ENCODE peak calls at places on chromosomes 2 and 18, in five cellular contexts. R is IMR-90; E is bronchial epithelial cell; S is activated CD8-positive, alpha-beta T cell treated with anti-CD3 and anti-CD28 coated beads for 36 hours; W is tibial artery. C is an unnamed sample.
A peak's percentile ranks its signal among the peaks of the same experiment; 100 is the strongest.

GRCh38 chr2:43078301-43078700 is 148.1 kb downstream of the ZFP36L2 start:
- DNase-seq in R (no peak), E (no peak), S (no peak), W (no peak), C (no peak)

GRCh38 chr2:237097911-237098702 is 12.4 kb downstream of the COPS8 start:
- DNase-seq in R (peak; percentile 95), E (peak; percentile 100), S (no peak), W (no peak), C (peak; percentile 97)

GRCh38 chr2:171404719-171405118 is 29.1 kb downstream of the METTL8 start:
- DNase-seq in R (no peak), E (no peak), S (no peak), W (no peak), C (no peak)

GRCh38 chr2:195672674-195673073 is 15.6 kb downstream of the SLC39A10 start:
- DNase-seq in R (no peak), E (peak; percentile 39), S (no peak), W (no peak), C (no peak)

GRCh38 chr2:181680055-181680936 is at the start of gene NEUROD1:
- DNase-seq in R (no peak), E (no peak), S (peak; percentile 59), W (no peak), C (no peak)

GRCh38 chr18:78138993-78139496 is 840.6 kb upstream of the SALL3 start:
- DNase-seq in R (no peak), E (no peak), S (no peak), W (no peak), C (no peak)

GRCh38 chr2:9803023-9803805 is 40.1 kb upstream of the TAF1B start:
- DNase-seq in R (no peak), E (peak; percentile 89), S (no peak), W (peak; percentile 21), C (no peak)

GRCh38 chr2:100285691-100286090 is 36.6 kb downstream of the LONRF2 start:
- DNase-seq in R (peak; percentile 83), E (peak; percentile 37), S (no peak), W (no peak), C (peak; percentile 21)

GRCh38 chr2:74925361-74925786 is 33.1 kb upstream of the POLE4 start:
- DNase-seq in R (no peak), E (no peak), S (no peak), W (no peak), C (no peak)

GRCh38 chr2:100589527-100589926 is 26.7 kb downstream of the PDCL3 start:
- DNase-seq in R (no peak), E (no peak), S (no peak), W (no peak), C (no peak)

GRCh38 chr2:223537669-223538601 is 64.2 kb downstream of the SCG2 start:
- DNase-seq in R (peak; percentile 43), E (peak; percentile 65), S (no peak), W (no peak), C (no peak)

GRCh38 chr18:8706981-8707940 is 1.9 kb downstream of the MTCL1 start:
- DNase-seq in R (peak; percentile 73), E (peak; percentile 52), S (peak; percentile 4), W (peak; percentile 36), C (peak; percentile 77)

GRCh38 chr2:227164745-227165350 is 424 bp downstream of the COL4A3 start:
- DNase-seq in R (no peak), E (no peak), S (peak; percentile 56), W (no peak), C (no peak)

GRCh38 chr2:128263902-128264331 is 54.8 kb downstream of the HS6ST1 start:
- DNase-seq in R (no peak), E (no peak), S (no peak), W (no peak), C (no peak)

GRCh38 chr2:203675086-203675485 is 31.4 kb upstream of the CD28 start:
- DNase-seq in R (peak; percentile 66), E (peak; percentile 85), S (no peak), W (no peak), C (peak; percentile 51)

GRCh38 chr2:205769879-205770278 is 87.6 kb downstream of the NRP2 start:
- DNase-seq in R (peak; percentile 38), E (peak; percentile 28), S (no peak), W (no peak), C (no peak)

GRCh38 chr2:239910851-239911629 is 114.1 kb downstream of the NDUFA10 start:
- DNase-seq in R (no peak), E (peak; percentile 4), S (no peak), W (peak; percentile 68), C (no peak)

GRCh38 chr18:12283256-12283655 is 24.8 kb upstream of the TUBB6 start:
- DNase-seq in R (peak; percentile 66), E (peak; percentile 94), S (no peak), W (no peak), C (peak; percentile 40)

DNA sequence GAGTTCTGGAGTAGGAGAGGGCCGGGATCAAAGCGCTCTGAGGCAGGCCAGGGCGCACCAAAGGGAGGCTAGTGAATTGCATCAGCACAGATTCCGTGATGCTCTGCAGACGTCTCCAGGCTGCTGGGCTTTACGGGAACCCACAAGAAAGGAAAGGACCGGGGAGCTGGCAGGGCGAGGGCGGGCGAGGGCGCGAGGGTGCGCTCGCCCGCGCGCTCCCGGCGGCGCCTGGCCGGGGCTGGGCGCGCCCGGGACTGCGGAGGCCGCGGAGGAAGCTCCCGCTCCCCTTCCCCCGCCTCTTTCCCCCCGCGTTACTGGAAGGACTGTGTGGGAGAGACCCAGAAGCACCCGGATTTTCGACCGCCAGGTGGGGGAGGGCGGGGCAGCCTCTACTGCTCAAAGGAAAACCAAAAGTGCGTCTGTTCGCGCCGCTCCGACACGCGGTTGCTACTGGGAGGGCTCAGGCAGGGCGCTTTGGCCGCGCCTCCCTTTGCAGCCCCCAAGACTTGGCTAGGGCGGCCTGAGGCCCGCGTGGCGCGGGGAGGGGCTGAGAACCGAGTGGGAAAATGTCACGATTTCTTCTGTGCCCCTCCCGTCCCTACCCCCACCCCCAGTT is 2.3 kb upstream of the FOSL2 start:
- DNase-seq in R (peak; percentile 91), E (peak; percentile 81), S (peak; percentile 98), W (peak; percentile 88), C (peak; percentile 83)
- TF ChIP-seq CTCF in R (no peak), E (peak; percentile 24), S (no peak), W (peak; percentile 28), C (no peak)

GRCh38 chr2:200397785-200398184 is 91.3 kb downstream of the SPATS2L start:
- DNase-seq in R (peak; percentile 64), E (peak; percentile 53), S (no peak), W (no peak), C (no peak)
- TF ChIP-seq CTCF in R (no peak), E (no peak), S (no peak), W (no peak), C (no peak)

GRCh38 chr2:217367464-217367863 is 507.6 kb upstream of the TNP1 start:
- DNase-seq in R (peak; percentile 73), E (peak; percentile 20), S (no peak), W (no peak), C (peak; percentile 80)
- TF ChIP-seq CTCF in R (no peak), E (no peak), S (no peak), W (no peak), C (no peak)

DNA sequence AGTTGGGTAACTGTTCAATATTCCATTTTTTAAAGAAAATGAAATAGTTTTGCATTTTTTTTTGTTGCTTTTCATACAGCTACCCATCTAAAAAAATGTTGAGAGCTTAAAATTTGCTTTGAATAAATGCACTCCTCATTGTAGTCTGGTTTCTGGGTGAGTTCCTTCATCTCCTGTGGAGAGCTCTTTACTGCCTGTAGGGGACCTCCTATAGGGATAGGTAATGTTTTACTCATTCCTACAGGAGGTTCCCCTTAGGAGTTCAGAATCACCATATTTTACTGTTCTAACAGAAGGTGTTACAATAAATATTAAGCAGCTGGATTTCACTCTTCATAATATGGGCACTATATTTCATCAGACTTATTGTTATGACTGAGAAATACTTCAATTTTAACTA is 947.3 kb upstream of the CRIM1 start:
- DNase-seq in R (no peak), E (no peak), S (no peak), W (no peak), C (no peak)
- TF ChIP-seq CTCF in R (no peak), E (no peak), S (no peak), W (no peak), C (no peak)

GRCh38 chr2:65706376-65706775 is 274.0 kb upstream of the SPRED2 start:
- DNase-seq in R (no peak), E (no peak), S (no peak), W (no peak), C (no peak)

GRCh38 chr2:65710356-65710755 is 278.0 kb upstream of the SPRED2 start:
- DNase-seq in R (no peak), E (peak; percentile 10), S (no peak), W (no peak), C (no peak)

GRCh38 chr2:65711863-65712262 is 279.5 kb upstream of the SPRED2 start:
- DNase-seq in R (no peak), E (no peak), S (no peak), W (no peak), C (no peak)

GRCh38 chr2:65708129-65708528 is 275.7 kb upstream of the SPRED2 start:
- DNase-seq in R (peak; percentile 36), E (no peak), S (no peak), W (no peak), C (peak; percentile 20)

DNA sequence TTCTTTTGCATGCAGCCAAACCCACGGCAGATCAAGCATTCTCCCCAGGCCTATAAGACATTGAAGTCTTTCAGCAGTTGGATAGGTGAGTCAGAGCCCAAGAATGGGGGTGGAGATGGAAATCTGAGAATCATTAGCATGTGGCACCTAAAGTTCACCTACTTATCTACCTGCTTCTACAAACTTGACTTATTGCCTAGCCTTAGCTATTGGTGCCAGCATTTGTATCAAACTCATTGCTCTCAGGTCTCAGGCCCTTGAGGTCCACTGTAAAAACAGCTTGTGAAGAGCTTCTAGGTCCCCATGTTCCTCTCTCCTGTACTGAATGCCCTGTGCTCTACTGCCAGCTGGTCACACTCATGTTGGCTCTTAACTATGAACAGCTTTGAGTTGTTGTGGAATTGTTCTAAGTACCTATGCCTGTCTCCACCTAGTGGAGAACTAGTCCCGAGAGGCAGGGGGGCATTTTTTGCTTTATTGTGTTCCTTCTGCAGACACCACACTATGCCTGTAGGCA is 278.4 kb upstream of the SPRED2 start:
- DNase-seq in R (peak; percentile 8), E (peak; percentile 57), S (no peak), W (no peak), C (peak; percentile 37)
- TF ChIP-seq CTCF in R (peak; percentile 36), E (peak; percentile 21), S (no peak), W (no peak), C (peak; percentile 74)

GRCh38 chr2:228767196-228767595 is 503.9 kb downstream of the PID1 start:
- DNase-seq in R (peak; percentile 19), E (no peak), S (no peak), W (no peak), C (peak; percentile 23)
- TF ChIP-seq CTCF in R (no peak), E (no peak), S (no peak), W (no peak), C (no peak)

GRCh38 chr2:1041012-1041805 is 90.6 kb downstream of the SNTG2 start:
- DNase-seq in R (no peak), E (no peak), S (no peak), W (no peak), C (no peak)
- TF ChIP-seq CTCF in R (no peak), E (no peak), S (no peak), W (no peak), C (no peak)

GRCh38 chr2:21165350-21165749 is 41.6 kb downstream of the TDRD15 start:
- DNase-seq in R (peak; percentile 1), E (peak; percentile 5), S (no peak), W (no peak), C (no peak)
- TF ChIP-seq CTCF in R (peak; percentile 22), E (peak; percentile 10), S (no peak), W (no peak), C (peak; percentile 38)